ENCODE peak calls at places on chromosomes 6 and 20, in five cellular contexts. Y, W, E, P and F are unnamed samples.

GRCh38 chr20:46220808-46221207 is 87.5 kb downstream of the CDH22 start:
- DNase-seq in Y (no peak), W (peak; percentile 64), E (no peak), P (peak; percentile 89), F (no peak)

GRCh38 chr6:45923831-45924391 is 91.7 kb downstream of the CLIC5 start:
- DNase-seq in Y (no peak), W (no peak), E (no peak), P (no peak), F (no peak)

GRCh38 chr6:104325341-104326172 is 534.2 kb downstream of the HACE1 start:
- DNase-seq in Y (peak; percentile 42), W (no peak), E (no peak), P (peak; percentile 39), F (no peak)

GRCh38 chr6:7640607-7641577 is 50.9 kb downstream of the SNRNP48 start:
- DNase-seq in Y (no peak), W (no peak), E (peak; percentile 64), P (no peak), F (no peak)

GRCh38 chr6:33197431-33198048 is 2.9 kb downstream of the RXRB start:
- DNase-seq in Y (peak; percentile 77), W (peak; percentile 70), E (peak; percentile 80), P (peak; percentile 79), F (no peak)

GRCh38 chr6:152432758-152433157 is 204.4 kb downstream of the SYNE1 start:
- DNase-seq in Y (no peak), W (no peak), E (no peak), P (no peak), F (no peak)

GRCh38 chr6:166632731-166633130 is 5.7 kb upstream of the RPS6KA2 start:
- DNase-seq in Y (no peak), W (no peak), E (no peak), P (no peak), F (no peak)

GRCh38 chr6:52909531-52909930 is at the start of gene GSTA3:
- DNase-seq in Y (peak; percentile 19), W (peak; percentile 15), E (no peak), P (no peak), F (no peak)

GRCh38 chr6:98957440-98957839 is 9.7 kb upstream of the FBXL4 start:
- DNase-seq in Y (no peak), W (no peak), E (peak; percentile 2), P (no peak), F (no peak)

GRCh38 chr6:109580519-109580918 is 97.5 kb upstream of the ZBTB24 start:
- DNase-seq in Y (no peak), W (no peak), E (no peak), P (no peak), F (no peak)

GRCh38 chr6:154689654-154690053 is 43.6 kb upstream of the SCAF8 start:
- DNase-seq in Y (no peak), W (no peak), E (no peak), P (no peak), F (no peak)

GRCh38 chr20:35003211-35004031 is 47.8 kb downstream of the MYH7B start:
- DNase-seq in Y (no peak), W (no peak), E (no peak), P (no peak), F (no peak)

GRCh38 chr6:6915813-6916547 is 191.8 kb upstream of the RREB1 start:
- DNase-seq in Y (no peak), W (no peak), E (no peak), P (no peak), F (no peak)

GRCh38 chr6:13794184-13794583 is 20.2 kb downstream of the MCUR1 start:
- DNase-seq in Y (no peak), W (peak; percentile 32), E (no peak), P (no peak), F (peak; percentile 63)

GRCh38 chr6:65638047-65638831 is 68.8 kb downstream of the EYS start:
- DNase-seq in Y (peak; percentile 9), W (no peak), E (peak; percentile 45), P (peak; percentile 23), F (no peak)

GRCh38 chr6:170074435-170074834 is 216.4 kb downstream of the DLL1 start:
- DNase-seq in Y (no peak), W (no peak), E (no peak), P (no peak), F (no peak)

GRCh38 chr6:131787079-131787478 is 20.7 kb upstream of the ENPP1 start:
- DNase-seq in Y (no peak), W (no peak), E (peak; percentile 59), P (no peak), F (no peak)

GRCh38 chr6:146785001-146785585 is 186.3 kb downstream of the ADGB start:
- DNase-seq in Y (peak; percentile 47), W (peak; percentile 20), E (peak; percentile 36), P (peak; percentile 40), F (no peak)

GRCh38 chr6:110232456-110232855 is 52.2 kb downstream of the CDC40 start:
- DNase-seq in Y (no peak), W (no peak), E (no peak), P (no peak), F (no peak)

GRCh38 chr20:1427457-1428054 is 34.7 kb upstream of the FKBP1A start:
- DNase-seq in Y (no peak), W (no peak), E (peak; percentile 25), P (peak; percentile 48), F (no peak)

GRCh38 chr6:139583420-139583819 is 209.0 kb upstream of the CITED2 start:
- DNase-seq in Y (no peak), W (no peak), E (peak; percentile 61), P (no peak), F (no peak)

GRCh38 chr6:46648869-46649488 is 3.6 kb downstream of the CYP39A1 start:
- DNase-seq in Y (no peak), W (no peak), E (peak; percentile 58), P (no peak), F (no peak)

GRCh38 chr6:154096834-154097233 is 57.8 kb downstream of the OPRM1 start:
- DNase-seq in Y (no peak), W (no peak), E (no peak), P (no peak), F (no peak)

GRCh38 chr6:128557086-128557485 is 36.7 kb upstream of the PTPRK start:
- DNase-seq in Y (no peak), W (no peak), E (no peak), P (no peak), F (no peak)

GRCh38 chr20:15703171-15703911 is 869.9 kb downstream of the KIF16B start:
- DNase-seq in Y (no peak), W (no peak), E (peak; percentile 14), P (no peak), F (no peak)

GRCh38 chr20:19978511-19979210 is 38.5 kb upstream of the NAA20 start:
- DNase-seq in Y (no peak), W (no peak), E (no peak), P (no peak), F (no peak)

GRCh38 chr6:170035896-170036295 is 255.0 kb downstream of the DLL1 start:
- DNase-seq in Y (no peak), W (no peak), E (no peak), P (no peak), F (no peak)

GRCh38 chr6:53326372-53327016 is 22.3 kb downstream of the ELOVL5 start:
- DNase-seq in Y (no peak), W (no peak), E (no peak), P (no peak), F (no peak)

GRCh38 chr6:2616796-2617195 is 133.9 kb downstream of the MYLK4 start:
- DNase-seq in Y (no peak), W (no peak), E (no peak), P (no peak), F (no peak)

GRCh38 chr6:36544228-36544627 is 3.1 kb downstream of the STK38 start:
- DNase-seq in Y (no peak), W (no peak), E (no peak), P (no peak), F (no peak)

GRCh38 chr6:156795825-156796224 is 18.6 kb downstream of the ARID1B start:
- DNase-seq in Y (no peak), W (no peak), E (no peak), P (peak; percentile 71), F (no peak)

GRCh38 chr6:27830212-27830664 is 82.0 kb downstream of the OR2B2 start:
- DNase-seq in Y (no peak), W (no peak), E (no peak), P (no peak), F (no peak)

GRCh38 chr6:134663800-134664535 is 285.9 kb downstream of the ALDH8A1 start:
- DNase-seq in Y (no peak), W (no peak), E (no peak), P (no peak), F (no peak)

GRCh38 chr6:116004841-116005507 is 55.7 kb downstream of the FRK start:
- DNase-seq in Y (no peak), W (no peak), E (no peak), P (no peak), F (no peak)

GRCh38 chr20:60630609-60631008 is 621.5 kb upstream of the CDH4 start:
- DNase-seq in Y (no peak), W (no peak), E (no peak), P (no peak), F (no peak)

GRCh38 chr6:4615891-4616290 is 160.3 kb upstream of the CDYL start:
- DNase-seq in Y (no peak), W (no peak), E (no peak), P (no peak), F (no peak)
- TF ChIP-seq FOXM1 in Y (no peak), W (no peak), E (no peak), P (no peak), F (no peak)

GRCh38 chr6:76247527-76247926 is 175.1 kb upstream of the IMPG1 start:
- DNase-seq in Y (no peak), W (no peak), E (no peak), P (no peak), F (no peak)

DNA sequence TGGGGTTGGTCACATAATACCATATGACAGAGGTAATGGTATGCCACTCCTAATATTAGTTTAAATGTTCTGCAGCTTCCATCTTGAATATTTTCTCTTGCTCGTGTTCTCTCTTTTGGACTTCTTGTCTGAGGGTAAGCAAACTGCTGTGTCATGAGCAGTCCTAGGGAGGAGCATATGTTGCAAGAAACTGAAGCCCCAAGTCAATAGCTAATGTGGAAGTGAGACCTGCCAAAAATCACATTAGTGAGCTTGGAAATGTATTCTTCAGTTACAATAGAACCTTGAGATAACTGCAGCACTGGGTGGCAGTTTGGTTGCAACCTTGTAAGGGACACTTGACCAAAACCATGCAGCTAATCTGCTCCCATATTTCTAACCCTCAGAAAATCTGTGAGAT is 178.2 kb upstream of the IMPG1 start:
- DNase-seq in Y (no peak), W (no peak), E (no peak), P (no peak), F (no peak)
- TF ChIP-seq FOXM1 in Y (no peak), W (no peak), E (no peak), P (no peak), F (no peak)

GRCh38 chr6:42071881-42072583 is 21.7 kb downstream of the TAF8 start:
- DNase-seq in Y (no peak), W (no peak), E (no peak), P (no peak), F (no peak)

GRCh38 chr6:42068173-42068572 is 17.8 kb downstream of the TAF8 start:
- DNase-seq in Y (no peak), W (no peak), E (no peak), P (no peak), F (no peak)

GRCh38 chr6:42068872-42069522 is 18.7 kb downstream of the TAF8 start:
- DNase-seq in Y (no peak), W (no peak), E (no peak), P (no peak), F (no peak)

GRCh38 chr6:42066156-42066555 is 15.8 kb downstream of the TAF8 start:
- DNase-seq in Y (no peak), W (no peak), E (no peak), P (no peak), F (no peak)
- TF ChIP-seq FOXM1 in Y (no peak), W (no peak), E (no peak), P (no peak), F (no peak)

GRCh38 chr6:54846243-54846856 is at the start of gene FAM83B:
- DNase-seq in Y (peak; percentile 49), W (no peak), E (no peak), P (no peak), F (no peak)
- TF ChIP-seq FOXM1 in Y (no peak), W (no peak), E (no peak), P (no peak), F (no peak)